ENCODE peak calls at places on chromosomes 6 and 20, in five cellular contexts. One of them, this sample, is unnamed. For H3K4me1, the result is how much of the 10 kb centered on the place peaks cover.

GRCh38 chr20:64133951-64134407 is 26.6 kb upstream of the NPBWR2 start:
- DNase-seq in K562: no peak
- DNase-seq in HepG2: no peak
- DNase-seq in A549: no peak
- DNase-seq in GM23338: peak
- DNase-seq in this sample: no peak

GRCh38 chr20:8082999-8083398 is 49.1 kb upstream of the PLCB1 start:
- DNase-seq in GM23338: no peak
- DNase-seq in A549: no peak
- DNase-seq in HepG2: no peak
- DNase-seq in K562: no peak
- DNase-seq in this sample: no peak

GRCh38 chr6:145839653-145840052 is 25.1 kb upstream of the FBXO30 start:
- DNase-seq in HepG2: no peak
- DNase-seq in K562: no peak
- DNase-seq in GM23338: no peak
- DNase-seq in A549: no peak
- DNase-seq in this sample: no peak

GRCh38 chr6:11500008-11500407 is 37.5 kb upstream of the TMEM170B start:
- DNase-seq in A549: no peak
- DNase-seq in K562: no peak
- DNase-seq in HepG2: no peak
- DNase-seq in GM23338: no peak
- DNase-seq in this sample: no peak

GRCh38 chr6:132009175-132009574 is 58.0 kb upstream of the CCN2 start:
- DNase-seq in A549: no peak
- DNase-seq in GM23338: no peak
- DNase-seq in HepG2: no peak
- DNase-seq in K562: no peak
- DNase-seq in this sample: no peak

GRCh38 chr6:44701637-44702101 is 314.2 kb downstream of the CDC5L start:
- DNase-seq in A549: no peak
- DNase-seq in GM23338: peak
- DNase-seq in K562: no peak
- DNase-seq in HepG2: no peak
- DNase-seq in this sample: no peak

GRCh38 chr6:155795173-155795796 is 339.6 kb upstream of the NOX3 start:
- DNase-seq in K562: no peak
- DNase-seq in A549: no peak
- DNase-seq in HepG2: no peak
- DNase-seq in GM23338: no peak
- DNase-seq in this sample: no peak

GRCh38 chr6:144993870-144994269 is 708.7 kb downstream of the UTRN start:
- DNase-seq in A549: no peak
- DNase-seq in GM23338: no peak
- DNase-seq in HepG2: no peak
- DNase-seq in K562: no peak
- DNase-seq in this sample: no peak

GRCh38 chr6:46138281-46138680 is 8.5 kb downstream of the ENPP4 start:
- DNase-seq in A549: no peak
- DNase-seq in GM23338: no peak
- DNase-seq in HepG2: no peak
- DNase-seq in K562: no peak
- DNase-seq in this sample: no peak

GRCh38 chr6:134177753-134178229 is 125.4 kb upstream of the SLC2A12 start:
- DNase-seq in HepG2: peak
- DNase-seq in A549: no peak
- DNase-seq in K562: no peak
- DNase-seq in GM23338: no peak
- DNase-seq in this sample: no peak
- H3K4me1 ChIP-seq in HepG2: half or more
- H3K4me1 ChIP-seq in A549: under half
- H3K4me1 ChIP-seq in K562: under half
- H3K4me1 ChIP-seq in GM23338: under half
- H3K4me1 ChIP-seq in this sample: under half

DNA sequence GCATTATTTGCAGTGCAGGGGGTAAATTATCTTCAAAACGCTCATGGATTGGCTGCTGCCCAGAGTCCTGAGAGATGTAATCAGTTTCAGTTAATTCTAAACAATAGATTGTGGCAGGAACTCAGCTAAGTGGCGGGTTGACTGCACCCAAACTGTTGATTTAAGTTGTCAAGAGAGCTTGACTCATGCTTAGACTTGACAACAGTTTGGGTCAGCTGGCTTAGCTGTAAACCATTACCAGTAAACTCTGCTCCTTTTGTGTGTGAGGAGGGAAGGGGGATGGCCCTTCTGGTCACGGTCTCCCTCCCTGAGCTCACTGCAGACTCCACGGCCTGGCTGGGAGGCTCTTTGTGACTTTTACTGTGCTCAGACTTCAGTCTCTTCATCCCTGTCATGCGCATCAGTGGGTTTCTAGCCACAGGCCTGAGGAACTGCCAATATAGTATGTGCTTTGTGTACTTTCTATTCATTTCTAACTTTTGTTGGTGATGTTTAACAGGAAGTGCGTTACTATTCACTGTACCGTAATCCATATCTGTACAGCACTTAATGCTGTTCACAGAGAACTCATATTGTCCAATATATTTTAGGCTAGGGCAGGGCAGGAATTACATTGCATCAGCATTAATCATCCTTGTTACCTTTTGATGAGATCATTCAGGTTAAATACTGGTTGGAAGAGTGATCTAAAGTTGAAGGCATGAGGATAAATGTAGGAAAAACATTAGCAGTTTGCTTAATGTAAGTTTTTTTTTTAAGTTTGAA is 488.3 kb downstream of the CDKAL1 start:
- DNase-seq in GM23338: peak
- DNase-seq in K562: no peak
- DNase-seq in A549: no peak
- DNase-seq in HepG2: peak
- DNase-seq in this sample: peak
- TF ChIP-seq JUNB in GM23338: no peak
- TF ChIP-seq JUNB in K562: no peak
- TF ChIP-seq JUNB in A549: no peak
- TF ChIP-seq JUNB in HepG2: no peak
- TF ChIP-seq JUNB in this sample: peak

GRCh38 chr6:33415831-33416230 is 2.1 kb downstream of the CUTA start:
- DNase-seq in GM23338: no peak
- DNase-seq in K562: no peak
- DNase-seq in A549: no peak
- DNase-seq in HepG2: no peak
- DNase-seq in this sample: no peak
- H3K4me1 ChIP-seq in GM23338: under half
- H3K4me1 ChIP-seq in K562: under half
- H3K4me1 ChIP-seq in A549: under half
- H3K4me1 ChIP-seq in HepG2: half or more
- H3K4me1 ChIP-seq in this sample: under half

GRCh38 chr6:128963561-128963960 is 80.6 kb downstream of the LAMA2 start:
- DNase-seq in A549: no peak
- DNase-seq in GM23338: no peak
- DNase-seq in HepG2: no peak
- DNase-seq in K562: no peak
- DNase-seq in this sample: no peak
- TF ChIP-seq JUNB in A549: no peak
- TF ChIP-seq JUNB in GM23338: no peak
- TF ChIP-seq JUNB in HepG2: no peak
- TF ChIP-seq JUNB in K562: no peak
- TF ChIP-seq JUNB in this sample: no peak

GRCh38 chr6:136780972-136781371 is 11.3 kb downstream of the MAP3K5 start:
- DNase-seq in K562: no peak
- DNase-seq in A549: no peak
- DNase-seq in GM23338: no peak
- DNase-seq in HepG2: no peak
- DNase-seq in this sample: no peak

GRCh38 chr6:136783495-136784270 is 8.6 kb downstream of the MAP3K5 start:
- DNase-seq in GM23338: no peak
- DNase-seq in A549: no peak
- DNase-seq in K562: no peak
- DNase-seq in HepG2: no peak
- DNase-seq in this sample: no peak

GRCh38 chr6:136782021-136782770 is 10.1 kb downstream of the MAP3K5 start:
- DNase-seq in HepG2: no peak
- DNase-seq in K562: no peak
- DNase-seq in A549: no peak
- DNase-seq in GM23338: no peak
- DNase-seq in this sample: no peak

GRCh38 chr6:136784271-136784664 is 8.0 kb downstream of the MAP3K5 start:
- DNase-seq in K562: no peak
- DNase-seq in HepG2: no peak
- DNase-seq in GM23338: no peak
- DNase-seq in A549: no peak
- DNase-seq in this sample: no peak

DNA sequence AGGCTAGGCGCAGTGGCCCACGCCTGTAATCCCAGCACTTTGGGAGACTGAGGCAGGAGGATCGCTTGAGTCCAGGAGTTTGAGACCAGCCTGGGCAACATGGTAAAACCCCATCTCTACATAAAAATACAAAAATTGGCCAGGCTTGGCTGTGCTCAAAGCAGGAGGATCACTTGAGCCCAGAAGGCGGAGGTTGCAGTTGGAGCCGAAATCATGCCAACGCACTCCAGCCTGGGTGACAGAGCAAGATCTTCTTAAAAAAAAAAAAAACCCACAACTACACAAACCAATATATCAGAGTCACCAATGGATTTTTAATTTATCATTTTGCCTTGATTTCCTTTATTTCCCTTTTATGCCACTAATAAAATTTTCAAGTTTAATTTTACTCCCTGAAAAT is 9.3 kb downstream of the MAP3K5 start:
- DNase-seq in GM23338: no peak
- DNase-seq in A549: no peak
- DNase-seq in K562: no peak
- DNase-seq in HepG2: no peak
- DNase-seq in this sample: no peak
- H3K4me1 ChIP-seq in GM23338: under half
- H3K4me1 ChIP-seq in A549: under half
- H3K4me1 ChIP-seq in K562: under half
- H3K4me1 ChIP-seq in HepG2: under half
- H3K4me1 ChIP-seq in this sample: under half